ENCODE peak calls at places on chromosomes 12 and 14, in four cellular contexts. W is HCT116, K is mesendoderm, I is Peyer's patch. N is an unnamed sample. For H3K36me3, the result is how much of the 10 kb centered on the place peaks cover.

GRCh38 chr14:97380539-97380941 is 583.4 kb downstream of the VRK1 start:
- DNase-seq in W (peak), K (peak), I (no peak), N (peak)

GRCh38 chr12:31507966-31508365 is 83.0 kb downstream of the DENND5B start:
- DNase-seq in W (no peak), K (no peak), I (no peak), N (no peak)

GRCh38 chr14:59360923-59361794 is 104.0 kb downstream of the GPR135 start:
- DNase-seq in W (peak), K (peak), I (no peak), N (peak)

GRCh38 chr14:70731447-70732239 is 77.7 kb downstream of the MAP3K9 start:
- DNase-seq in W (no peak), K (no peak), I (no peak), N (no peak)

GRCh38 chr12:53427905-53428594 is 4.4 kb downstream of the AMHR2 start:
- DNase-seq in W (peak), K (no peak), I (no peak), N (peak)

GRCh38 chr12:49621651-49622500 is 1.5 kb upstream of the PRPF40B start:
- DNase-seq in W (no peak), K (no peak), I (no peak), N (no peak)

GRCh38 chr12:53674977-53675700 is 744 bp downstream of the ATP5MC2 start:
- DNase-seq in W (no peak), K (no peak), I (no peak), N (no peak)

GRCh38 chr14:105093426-105094192 is 28.4 kb upstream of the GPR132 start:
- DNase-seq in W (peak), K (peak), I (peak), N (peak)

GRCh38 chr12:98870521-98870920 is 225.4 kb downstream of the APAF1 start:
- DNase-seq in W (no peak), K (peak), I (no peak), N (no peak)

GRCh38 chr12:51419473-51420228 is 5.0 kb upstream of the SLC4A8 start:
- DNase-seq in W (no peak), K (peak), I (no peak), N (no peak)

GRCh38 chr14:104559769-104560585 is 19.6 kb upstream of the C14orf180 start:
- DNase-seq in W (no peak), K (no peak), I (no peak), N (no peak)

GRCh38 chr12:31655792-31656191 is 3.7 kb upstream of the ETFBKMT start:
- DNase-seq in W (no peak), K (no peak), I (no peak), N (no peak)

GRCh38 chr12:67501362-67501761 is 147.2 kb upstream of the DYRK2 start:
- DNase-seq in W (no peak), K (no peak), I (no peak), N (no peak)

GRCh38 chr12:94174576-94174975 is 26.2 kb downstream of the PLXNC1 start:
- DNase-seq in W (no peak), K (no peak), I (peak), N (no peak)

GRCh38 chr12:70154087-70154486 is 89.1 kb upstream of the CNOT2 start:
- DNase-seq in W (peak), K (no peak), I (no peak), N (no peak)

GRCh38 chr14:24430682-24431568 is 1.2 kb downstream of the KHNYN start:
- DNase-seq in W (no peak), K (peak), I (peak), N (no peak)

GRCh38 chr14:93976477-93977057 is at the start of gene ASB2:
- DNase-seq in W (no peak), K (no peak), I (peak), N (no peak)

GRCh38 chr14:61376314-61376713 is 54.9 kb downstream of the PRKCH start:
- DNase-seq in W (no peak), K (no peak), I (no peak), N (no peak)

GRCh38 chr14:22588419-22589095 is 467 bp downstream of the DAD1 start:
- DNase-seq in W (no peak), K (no peak), I (no peak), N (no peak)

GRCh38 chr12:124867389-124867930 is 3.8 kb upstream of the SCARB1 start:
- DNase-seq in W (no peak), K (no peak), I (no peak), N (no peak)

GRCh38 chr14:69708586-69709169 is 58.3 kb upstream of the SRSF5 start:
- DNase-seq in W (no peak), K (peak), I (no peak), N (no peak)

GRCh38 chr12:122795807-122796206 is 21.4 kb downstream of the CCDC62 start:
- DNase-seq in W (no peak), K (peak), I (no peak), N (no peak)

GRCh38 chr12:102618197-102618897 is 138.0 kb upstream of the IGF1 start:
- DNase-seq in W (no peak), K (no peak), I (no peak), N (no peak)

GRCh38 chr14:73757381-73757780 is 43.2 kb upstream of the PNMA1 start:
- DNase-seq in W (no peak), K (no peak), I (no peak), N (no peak)

GRCh38 chr12:94954029-94954685 is 49.3 kb downstream of the NDUFA12 start:
- DNase-seq in W (peak), K (no peak), I (no peak), N (peak)

GRCh38 chr12:48183091-48183875 is at the start of gene CCDC184:
- DNase-seq in W (peak), K (peak), I (peak), N (no peak)

GRCh38 chr14:88955470-88955869 is 131.0 kb downstream of the TTC8 start:
- DNase-seq in W (no peak), K (peak), I (no peak), N (no peak)

GRCh38 chr12:806116-806805 is 53.9 kb downstream of the WNK1 start:
- DNase-seq in W (no peak), K (no peak), I (no peak), N (no peak)

GRCh38 chr12:50952510-50952909 is at the start of gene HIGD1C:
- DNase-seq in W (no peak), K (no peak), I (no peak), N (no peak)

GRCh38 chr14:84442481-84442880 is 1087.5 kb upstream of the FLRT2 start:
- DNase-seq in W (no peak), K (no peak), I (no peak), N (no peak)

GRCh38 chr14:98878278-98878677 is 393.7 kb downstream of the BCL11B start:
- DNase-seq in W (no peak), K (no peak), I (no peak), N (no peak)

GRCh38 chr12:7693793-7694192 is 1.8 kb downstream of the GDF3 start:
- DNase-seq in W (no peak), K (no peak), I (no peak), N (no peak)

DNA sequence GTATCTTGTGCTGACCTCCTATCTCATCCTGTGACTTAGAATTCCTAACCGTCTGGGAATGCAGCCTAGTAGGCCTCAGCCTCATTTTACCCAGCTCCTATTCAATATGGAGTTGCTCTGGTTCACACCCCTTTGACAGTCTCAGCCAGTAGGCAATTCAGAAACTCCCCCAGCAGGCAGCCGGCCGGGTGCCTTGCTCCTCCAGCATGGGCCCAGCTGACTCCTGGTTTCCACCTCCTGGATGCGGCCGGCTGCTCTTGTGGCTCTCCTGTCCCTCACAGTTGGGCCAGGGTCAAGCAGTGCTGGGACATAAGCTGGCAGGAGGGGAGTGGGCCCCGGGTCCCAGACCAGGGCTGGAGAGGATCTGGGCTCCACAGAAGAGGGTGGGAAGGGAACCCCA is 58.2 kb downstream of the LRRC74A start:
- DNase-seq in W (no peak), K (peak), I (no peak), N (no peak)
- H3K4me3 ChIP-seq in W (no peak), K (no peak), I (no peak), N (no peak)

DNA sequence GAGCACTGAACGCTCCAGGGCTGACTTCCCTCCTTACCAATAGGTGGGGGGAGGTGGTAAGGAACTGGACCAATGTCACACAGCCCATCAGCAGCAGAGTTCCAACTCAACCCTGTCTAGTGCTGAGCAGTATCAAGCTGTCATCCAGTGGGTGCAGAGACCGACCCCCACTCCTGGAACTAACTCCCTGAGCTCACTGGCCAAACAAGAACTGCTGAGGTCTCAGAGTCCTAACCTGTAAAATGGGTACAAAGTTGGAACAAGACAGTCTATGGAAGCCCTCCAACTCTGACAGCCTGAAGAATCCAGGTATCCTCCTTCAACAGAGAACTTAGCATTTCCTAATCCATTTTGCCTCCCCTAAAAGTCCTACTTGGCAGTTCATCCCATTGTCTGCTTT is 91.1 kb upstream of the CLMN start:
- DNase-seq in W (no peak), K (no peak), I (no peak), N (no peak)
- H3K36me3 ChIP-seq in W (under half), K (under half), I (under half), N (under half)

DNA sequence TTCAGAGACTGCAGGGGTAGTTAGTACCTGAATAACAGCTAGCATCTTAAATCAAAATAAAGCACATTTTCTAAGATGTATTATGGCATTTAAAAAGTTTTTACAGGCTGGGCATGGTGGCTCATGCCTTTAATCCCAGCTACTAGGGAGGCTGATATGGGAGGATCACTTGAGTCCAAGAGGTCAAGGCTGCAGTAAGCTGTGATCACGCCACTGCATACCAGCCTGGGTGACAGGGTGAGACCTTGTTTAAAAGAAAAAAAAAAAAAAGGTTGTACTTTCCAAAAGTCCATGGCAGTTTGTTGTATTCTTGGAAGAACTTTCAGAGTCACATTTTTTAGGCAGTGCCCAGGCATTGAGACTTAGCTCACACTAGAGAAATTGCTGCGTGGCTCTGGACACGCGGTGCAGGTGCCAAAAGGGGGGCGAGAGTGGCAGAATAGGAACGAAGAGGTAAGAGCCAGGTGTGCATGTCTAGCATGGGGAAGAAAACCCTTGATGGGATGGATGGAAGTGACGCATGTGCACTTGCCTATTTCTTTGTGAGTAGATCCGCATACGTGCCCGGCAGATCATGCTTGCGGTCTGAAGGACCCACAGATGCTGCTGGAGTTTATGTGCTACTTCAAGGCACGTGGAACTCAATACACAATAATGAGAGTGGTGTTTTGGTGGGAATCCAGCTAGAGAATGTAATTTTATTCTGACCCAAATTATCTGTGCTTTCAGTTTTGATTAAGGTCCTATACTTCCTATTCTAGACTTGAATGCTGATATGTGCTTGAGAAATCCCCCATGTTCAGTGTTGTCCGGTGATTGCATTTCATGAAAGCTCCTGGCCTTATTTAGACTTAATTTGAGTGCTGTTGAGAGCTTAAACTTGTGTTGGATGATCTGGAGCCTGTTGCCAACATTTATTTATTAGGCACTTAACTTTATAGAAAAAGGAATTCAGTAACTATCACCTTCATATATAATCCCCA is 11.9 kb downstream of the ANKRD13A start:
- DNase-seq in W (no peak), K (no peak), I (peak), N (no peak)
- H3K4me3 ChIP-seq in W (no peak), K (no peak), I (no peak), N (no peak)

GRCh38 chr12:64445490-64445889 is 6.4 kb upstream of the TBK1 start:
- DNase-seq in W (no peak), K (no peak), I (no peak), N (no peak)
- H3K36me3 ChIP-seq in W (under half), K (under half), I (under half), N (under half)

DNA sequence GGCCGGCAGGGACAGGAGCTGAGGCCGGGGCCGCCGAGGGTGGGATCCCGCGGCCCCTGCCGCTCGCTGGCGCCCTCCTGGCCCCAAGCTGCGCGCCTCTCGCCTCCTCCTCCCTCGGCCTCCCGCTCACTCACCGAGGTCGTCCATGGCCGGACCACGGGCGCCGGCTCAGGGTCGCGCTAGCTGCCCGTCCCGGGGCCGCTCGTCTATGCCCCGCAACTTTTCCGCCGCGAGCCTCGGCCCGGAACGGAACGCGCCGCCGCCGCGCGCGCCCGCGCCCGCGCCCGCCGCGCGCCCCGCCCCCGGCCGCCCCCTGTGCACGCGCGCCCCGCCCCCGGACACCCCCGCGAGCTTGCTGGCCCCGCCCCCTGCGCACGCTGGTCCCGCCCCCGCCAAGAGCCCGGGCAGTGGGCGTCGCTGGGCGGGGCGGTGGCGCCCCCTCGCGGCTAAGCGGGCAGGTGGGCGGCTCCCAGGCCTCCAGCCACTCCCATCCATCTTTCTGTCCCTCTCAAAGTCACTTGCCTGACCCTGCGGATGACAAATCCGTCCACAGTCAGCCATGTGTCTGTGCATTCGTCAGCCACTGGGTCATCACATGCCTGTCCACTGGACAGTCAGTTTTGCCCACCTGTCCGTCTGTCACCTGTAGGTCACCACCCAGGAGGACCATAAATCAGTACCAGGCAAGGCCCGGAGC is at the start of gene PXN:
- DNase-seq in W (peak), K (peak), I (peak), N (no peak)
- H3K4me3 ChIP-seq in W (peak), K (peak), I (peak), N (peak)

GRCh38 chr12:118136559-118137003 is 657 bp downstream of the PEBP1 start:
- DNase-seq in W (no peak), K (peak), I (peak), N (no peak)

GRCh38 chr12:118137148-118137678 is 1.3 kb downstream of the PEBP1 start:
- DNase-seq in W (no peak), K (no peak), I (no peak), N (no peak)

GRCh38 chr12:118144499-118144898 is 8.6 kb downstream of the PEBP1 start:
- DNase-seq in W (no peak), K (no peak), I (no peak), N (no peak)

GRCh38 chr12:118145113-118145797 is 9.3 kb downstream of the PEBP1 start:
- DNase-seq in W (no peak), K (no peak), I (no peak), N (no peak)

DNA sequence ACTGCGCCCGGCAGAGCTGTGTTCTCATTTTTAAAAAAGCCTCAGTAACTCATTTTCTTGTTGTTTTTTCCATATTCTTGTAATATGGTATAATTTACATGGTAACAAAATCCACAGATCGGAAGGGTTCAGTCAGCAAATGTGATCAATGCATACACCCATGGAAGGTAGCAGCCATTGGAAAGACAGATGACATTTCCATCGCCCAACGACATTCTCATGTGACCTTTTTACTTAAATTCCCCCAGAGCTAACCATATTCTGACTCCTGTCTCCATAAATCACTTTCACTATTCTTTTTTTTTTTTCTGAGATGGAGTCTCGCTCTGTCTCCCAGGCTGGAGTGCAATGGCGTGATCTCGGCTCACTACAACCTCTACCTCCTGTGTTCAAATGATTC is 4.9 kb downstream of the PEBP1 start:
- DNase-seq in W (no peak), K (no peak), I (no peak), N (no peak)
- H3K36me3 ChIP-seq in W (under half), K (under half), I (under half), N (under half)

GRCh38 chr12:57128519-57129247 is 400 bp downstream of the LRP1 start:
- DNase-seq in W (no peak), K (peak), I (no peak), N (no peak)

GRCh38 chr12:57126061-57126460 is 2.2 kb upstream of the LRP1 start:
- DNase-seq in W (no peak), K (no peak), I (no peak), N (no peak)

GRCh38 chr12:57127101-57127709 is 1.1 kb upstream of the LRP1 start:
- DNase-seq in W (peak), K (peak), I (peak), N (no peak)

GRCh38 chr12:57127710-57128518 is at the start of gene LRP1:
- DNase-seq in W (peak), K (peak), I (peak), N (no peak)

DNA sequence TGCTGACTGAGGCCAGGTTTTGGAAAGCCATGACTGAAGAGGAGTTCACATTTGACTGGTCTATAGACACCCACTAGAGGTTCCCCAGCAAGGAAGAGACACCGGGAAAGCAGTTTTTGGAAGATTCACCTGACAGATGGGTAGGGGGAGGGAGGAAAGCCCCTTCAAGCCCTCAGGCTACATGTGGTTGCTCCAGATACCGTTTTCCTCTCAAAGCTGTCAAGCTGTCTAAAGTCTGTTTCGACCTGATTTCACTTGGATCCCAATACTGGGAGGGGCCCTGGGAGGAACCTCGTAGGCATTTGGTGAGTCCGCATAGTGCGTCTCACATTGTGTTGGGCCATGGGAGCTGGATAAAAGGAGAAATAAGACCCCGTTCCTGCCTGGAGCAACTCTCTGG is 1.7 kb upstream of the LRP1 start:
- DNase-seq in W (no peak), K (no peak), I (no peak), N (no peak)
- H3K4me3 ChIP-seq in W (no peak), K (no peak), I (peak), N (no peak)

DNA sequence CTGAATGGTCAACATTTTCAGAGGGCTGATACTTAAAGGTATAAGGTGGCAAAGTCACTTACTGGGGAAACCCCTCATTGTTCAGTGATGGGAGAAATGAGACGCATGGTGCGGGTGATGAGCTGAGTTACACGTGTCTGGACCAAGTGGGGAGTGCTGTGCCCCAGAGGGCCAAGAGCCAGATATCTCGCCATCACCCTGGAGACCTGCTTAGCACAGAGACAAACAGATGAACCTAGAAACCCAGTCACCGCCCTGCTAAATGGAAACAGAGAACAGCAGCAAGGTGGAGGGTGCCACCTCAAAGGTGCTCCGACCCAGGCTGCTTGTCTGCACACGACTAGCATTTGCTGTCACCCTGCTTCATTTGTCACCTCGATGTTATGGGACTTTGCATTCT is 92.4 kb downstream of the RBM19 start:
- DNase-seq in W (no peak), K (no peak), I (no peak), N (no peak)
- H3K36me3 ChIP-seq in W (under half), K (under half), I (under half), N (under half)

GRCh38 chr12:130214686-130215370 is 52.6 kb downstream of the FZD10 start:
- DNase-seq in W (no peak), K (peak), I (no peak), N (no peak)
- H3K4me3 ChIP-seq in W (no peak), K (no peak), I (no peak), N (no peak)